ENCODE peak calls at places on chromosomes 16 and 17, in eight cellular contexts. One of them, this sample, is unnamed. For H3K4me1, the result is how much of the 10 kb centered on the place peaks cover.

GRCh38 chr17:50768348-50768761 is 1.0 kb upstream of the ANKRD40CL start:
- DNase-seq in body of pancreas: peak
- DNase-seq in hepatocyte: peak
- DNase-seq in PC-3: peak
- DNase-seq in adrenal gland: peak
- DNase-seq in GM23248: no peak
- DNase-seq in left lung: no peak
- DNase-seq in upper lobe of right lung: peak
- DNase-seq in this sample: peak

GRCh38 chr16:85201566-85201965 is 89.3 kb upstream of the CIBAR2 start:
- DNase-seq in body of pancreas: no peak
- DNase-seq in hepatocyte: no peak
- DNase-seq in PC-3: no peak
- DNase-seq in adrenal gland: no peak
- DNase-seq in GM23248: peak
- DNase-seq in left lung: peak
- DNase-seq in upper lobe of right lung: no peak
- DNase-seq in this sample: no peak

GRCh38 chr17:71437176-71437575 is 683.6 kb upstream of the SOX9 start:
- DNase-seq in body of pancreas: no peak
- DNase-seq in hepatocyte: no peak
- DNase-seq in PC-3: no peak
- DNase-seq in adrenal gland: no peak
- DNase-seq in GM23248: no peak
- DNase-seq in left lung: no peak
- DNase-seq in upper lobe of right lung: no peak
- DNase-seq in this sample: no peak

GRCh38 chr16:84603115-84603816 is 14.6 kb downstream of the COTL1 start:
- DNase-seq in body of pancreas: peak
- DNase-seq in hepatocyte: peak
- DNase-seq in PC-3: peak
- DNase-seq in adrenal gland: peak
- DNase-seq in GM23248: peak
- DNase-seq in left lung: peak
- DNase-seq in upper lobe of right lung: peak
- DNase-seq in this sample: peak

GRCh38 chr16:56332464-56333079 is 92.8 kb downstream of the AMFR start:
- DNase-seq in body of pancreas: peak
- DNase-seq in hepatocyte: peak
- DNase-seq in PC-3: peak
- DNase-seq in adrenal gland: peak
- DNase-seq in GM23248: peak
- DNase-seq in left lung: peak
- DNase-seq in upper lobe of right lung: peak
- DNase-seq in this sample: peak

GRCh38 chr16:21242756-21243155 is 9.3 kb downstream of the ANKS4B start:
- DNase-seq in body of pancreas: no peak
- DNase-seq in hepatocyte: no peak
- DNase-seq in PC-3: no peak
- DNase-seq in adrenal gland: no peak
- DNase-seq in GM23248: no peak
- DNase-seq in left lung: no peak
- DNase-seq in upper lobe of right lung: no peak
- DNase-seq in this sample: no peak

GRCh38 chr17:78991017-78991783 is 11.5 kb upstream of the LGALS3BP start:
- DNase-seq in body of pancreas: no peak
- DNase-seq in hepatocyte: no peak
- DNase-seq in PC-3: no peak
- DNase-seq in adrenal gland: peak
- DNase-seq in GM23248: no peak
- DNase-seq in left lung: peak
- DNase-seq in upper lobe of right lung: no peak
- DNase-seq in this sample: no peak

GRCh38 chr17:15651001-15651582 is 31.6 kb upstream of the FBXW10B start:
- DNase-seq in body of pancreas: no peak
- DNase-seq in hepatocyte: no peak
- DNase-seq in PC-3: peak
- DNase-seq in adrenal gland: peak
- DNase-seq in GM23248: peak
- DNase-seq in left lung: no peak
- DNase-seq in upper lobe of right lung: no peak
- DNase-seq in this sample: peak

GRCh38 chr16:3038256-3038655 is 1.5 kb upstream of the BICDL2 start:
- DNase-seq in body of pancreas: peak
- DNase-seq in hepatocyte: peak
- DNase-seq in PC-3: no peak
- DNase-seq in adrenal gland: no peak
- DNase-seq in GM23248: peak
- DNase-seq in left lung: no peak
- DNase-seq in upper lobe of right lung: peak
- DNase-seq in this sample: peak

GRCh38 chr16:48011466-48011865 is 144.3 kb downstream of the ABCC12 start:
- DNase-seq in body of pancreas: no peak
- DNase-seq in hepatocyte: no peak
- DNase-seq in PC-3: no peak
- DNase-seq in adrenal gland: no peak
- DNase-seq in GM23248: no peak
- DNase-seq in left lung: no peak
- DNase-seq in upper lobe of right lung: no peak
- DNase-seq in this sample: no peak

GRCh38 chr16:86579268-86580062 is 1.1 kb downstream of the FOXL1 start:
- DNase-seq in body of pancreas: no peak
- DNase-seq in hepatocyte: no peak
- DNase-seq in PC-3: no peak
- DNase-seq in adrenal gland: no peak
- DNase-seq in GM23248: peak
- DNase-seq in left lung: no peak
- DNase-seq in upper lobe of right lung: no peak
- DNase-seq in this sample: no peak

GRCh38 chr16:871562-872330 is 71.2 kb upstream of the GNG13 start:
- DNase-seq in body of pancreas: no peak
- DNase-seq in hepatocyte: no peak
- DNase-seq in PC-3: no peak
- DNase-seq in adrenal gland: no peak
- DNase-seq in GM23248: no peak
- DNase-seq in left lung: peak
- DNase-seq in upper lobe of right lung: no peak
- DNase-seq in this sample: no peak

GRCh38 chr17:31493656-31494155 is 102.2 kb downstream of the RAB11FIP4 start:
- DNase-seq in body of pancreas: peak
- DNase-seq in hepatocyte: no peak
- DNase-seq in PC-3: no peak
- DNase-seq in adrenal gland: no peak
- DNase-seq in GM23248: no peak
- DNase-seq in left lung: no peak
- DNase-seq in upper lobe of right lung: no peak
- DNase-seq in this sample: peak

GRCh38 chr17:51251010-51251409 is 8.8 kb downstream of the MBTD1 start:
- DNase-seq in body of pancreas: no peak
- DNase-seq in hepatocyte: no peak
- DNase-seq in PC-3: peak
- DNase-seq in adrenal gland: no peak
- DNase-seq in GM23248: peak
- DNase-seq in left lung: no peak
- DNase-seq in upper lobe of right lung: no peak
- DNase-seq in this sample: no peak

GRCh38 chr17:63984651-63985386 is 12.1 kb upstream of the SCN4A start:
- DNase-seq in body of pancreas: peak
- DNase-seq in hepatocyte: peak
- DNase-seq in PC-3: peak
- DNase-seq in adrenal gland: peak
- DNase-seq in GM23248: peak
- DNase-seq in left lung: no peak
- DNase-seq in upper lobe of right lung: no peak
- DNase-seq in this sample: peak

GRCh38 chr16:81530296-81530721 is 85.7 kb downstream of the CMIP start:
- DNase-seq in body of pancreas: no peak
- DNase-seq in hepatocyte: no peak
- DNase-seq in PC-3: no peak
- DNase-seq in adrenal gland: no peak
- DNase-seq in GM23248: no peak
- DNase-seq in left lung: no peak
- DNase-seq in upper lobe of right lung: peak
- DNase-seq in this sample: no peak

GRCh38 chr16:48537909-48538745 is 71.9 kb downstream of the N4BP1 start:
- DNase-seq in body of pancreas: peak
- DNase-seq in hepatocyte: peak
- DNase-seq in PC-3: no peak
- DNase-seq in adrenal gland: peak
- DNase-seq in GM23248: no peak
- DNase-seq in left lung: peak
- DNase-seq in upper lobe of right lung: peak
- DNase-seq in this sample: no peak

GRCh38 chr17:65064452-65065019 is 8.0 kb upstream of the GNA13 start:
- DNase-seq in body of pancreas: no peak
- DNase-seq in hepatocyte: peak
- DNase-seq in PC-3: peak
- DNase-seq in adrenal gland: no peak
- DNase-seq in GM23248: peak
- DNase-seq in left lung: no peak
- DNase-seq in upper lobe of right lung: no peak
- DNase-seq in this sample: no peak

GRCh38 chr17:34275881-34276280 is 5.9 kb downstream of the CCL7 start:
- DNase-seq in body of pancreas: no peak
- DNase-seq in hepatocyte: peak
- DNase-seq in PC-3: no peak
- DNase-seq in adrenal gland: no peak
- DNase-seq in GM23248: peak
- DNase-seq in left lung: no peak
- DNase-seq in upper lobe of right lung: no peak
- DNase-seq in this sample: no peak

DNA sequence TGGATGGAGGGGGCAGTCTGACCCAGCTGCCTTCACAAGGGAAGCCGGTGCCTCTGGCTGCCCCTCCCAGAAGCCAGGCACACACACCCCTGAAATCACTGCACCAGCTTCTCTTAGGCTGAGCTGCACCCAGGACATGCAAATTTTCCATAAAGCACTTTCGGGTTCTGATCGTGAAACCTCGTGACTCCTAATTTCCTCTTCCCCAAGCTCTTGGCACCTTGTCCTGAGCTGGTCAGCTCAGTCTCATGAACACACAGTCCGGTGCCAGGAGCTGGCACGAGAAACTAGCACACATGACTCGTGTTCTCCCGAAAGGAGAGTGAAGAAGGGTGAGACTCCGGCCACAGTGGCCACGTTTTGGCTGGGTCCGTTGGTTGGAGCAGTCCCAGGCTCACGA is 9.0 kb upstream of the ABR start:
- DNase-seq in body of pancreas: peak
- DNase-seq in hepatocyte: no peak
- DNase-seq in PC-3: no peak
- DNase-seq in adrenal gland: peak
- DNase-seq in GM23248: peak
- DNase-seq in left lung: peak
- DNase-seq in upper lobe of right lung: peak
- DNase-seq in this sample: no peak
- H3K4me1 ChIP-seq in body of pancreas: under half
- H3K4me1 ChIP-seq in hepatocyte: under half
- H3K4me1 ChIP-seq in PC-3: under half
- H3K4me1 ChIP-seq in adrenal gland: under half
- H3K4me1 ChIP-seq in GM23248: under half
- H3K4me1 ChIP-seq in left lung: half or more
- H3K4me1 ChIP-seq in upper lobe of right lung: under half
- H3K4me1 ChIP-seq in this sample: under half

GRCh38 chr16:74499114-74499513 is 77.8 kb upstream of the CLEC18B start:
- DNase-seq in body of pancreas: no peak
- DNase-seq in hepatocyte: no peak
- DNase-seq in PC-3: no peak
- DNase-seq in adrenal gland: no peak
- DNase-seq in GM23248: no peak
- DNase-seq in left lung: no peak
- DNase-seq in upper lobe of right lung: no peak
- DNase-seq in this sample: no peak
- H3K27ac ChIP-seq in body of pancreas: no peak
- H3K27ac ChIP-seq in hepatocyte: no peak
- H3K27ac ChIP-seq in PC-3: no peak
- H3K27ac ChIP-seq in adrenal gland: no peak
- H3K27ac ChIP-seq in GM23248: no peak
- H3K27ac ChIP-seq in left lung: no peak
- H3K27ac ChIP-seq in upper lobe of right lung: no peak
- H3K27ac ChIP-seq in this sample: no peak

GRCh38 chr17:44071772-44072171 is 1.2 kb downstream of the G6PC3 start:
- DNase-seq in body of pancreas: no peak
- DNase-seq in hepatocyte: no peak
- DNase-seq in PC-3: peak
- DNase-seq in adrenal gland: no peak
- DNase-seq in GM23248: peak
- DNase-seq in left lung: no peak
- DNase-seq in upper lobe of right lung: no peak
- DNase-seq in this sample: peak

GRCh38 chr17:44076716-44077594 is 6.4 kb downstream of the G6PC3 start:
- DNase-seq in body of pancreas: no peak
- DNase-seq in hepatocyte: no peak
- DNase-seq in PC-3: no peak
- DNase-seq in adrenal gland: no peak
- DNase-seq in GM23248: no peak
- DNase-seq in left lung: no peak
- DNase-seq in upper lobe of right lung: no peak
- DNase-seq in this sample: no peak

GRCh38 chr17:44075598-44076293 is 5.2 kb downstream of the G6PC3 start:
- DNase-seq in body of pancreas: no peak
- DNase-seq in hepatocyte: no peak
- DNase-seq in PC-3: no peak
- DNase-seq in adrenal gland: no peak
- DNase-seq in GM23248: no peak
- DNase-seq in left lung: no peak
- DNase-seq in upper lobe of right lung: no peak
- DNase-seq in this sample: no peak

GRCh38 chr17:44074911-44075285 is 4.4 kb downstream of the G6PC3 start:
- DNase-seq in body of pancreas: no peak
- DNase-seq in hepatocyte: no peak
- DNase-seq in PC-3: no peak
- DNase-seq in adrenal gland: no peak
- DNase-seq in GM23248: no peak
- DNase-seq in left lung: no peak
- DNase-seq in upper lobe of right lung: no peak
- DNase-seq in this sample: no peak

GRCh38 chr17:44074231-44074910 is 3.8 kb downstream of the G6PC3 start:
- DNase-seq in body of pancreas: no peak
- DNase-seq in hepatocyte: no peak
- DNase-seq in PC-3: no peak
- DNase-seq in adrenal gland: no peak
- DNase-seq in GM23248: peak
- DNase-seq in left lung: no peak
- DNase-seq in upper lobe of right lung: no peak
- DNase-seq in this sample: no peak
- H3K4me1 ChIP-seq in body of pancreas: under half
- H3K4me1 ChIP-seq in hepatocyte: under half
- H3K4me1 ChIP-seq in PC-3: under half
- H3K4me1 ChIP-seq in adrenal gland: under half
- H3K4me1 ChIP-seq in GM23248: under half
- H3K4me1 ChIP-seq in left lung: half or more
- H3K4me1 ChIP-seq in upper lobe of right lung: under half
- H3K4me1 ChIP-seq in this sample: under half

GRCh38 chr17:19376799-19377198 is 1.5 kb upstream of the MAPK7 start:
- DNase-seq in body of pancreas: peak
- DNase-seq in hepatocyte: no peak
- DNase-seq in PC-3: peak
- DNase-seq in adrenal gland: peak
- DNase-seq in GM23248: no peak
- DNase-seq in left lung: no peak
- DNase-seq in upper lobe of right lung: no peak
- DNase-seq in this sample: peak
- H3K27ac ChIP-seq in body of pancreas: peak
- H3K27ac ChIP-seq in hepatocyte: peak
- H3K27ac ChIP-seq in PC-3: peak
- H3K27ac ChIP-seq in adrenal gland: peak
- H3K27ac ChIP-seq in GM23248: peak
- H3K27ac ChIP-seq in left lung: peak
- H3K27ac ChIP-seq in upper lobe of right lung: peak
- H3K27ac ChIP-seq in this sample: peak